ENCODE peak calls at places on chromosomes 12 and 14, in ten cellular contexts. One of them, this sample, is unnamed. For H3K4me1, the result is how much of the 10 kb centered on the place peaks cover.

GRCh38 chr12:40233741-40234367 is 9.1 kb downstream of the LRRK2 start:
- DNase-seq in vagina: no peak
- DNase-seq in stomach: no peak
- DNase-seq in GM23338: no peak
- DNase-seq in breast epithelium: no peak
- DNase-seq in endothelial cell of umbilical vein: no peak
- DNase-seq in H1: no peak
- DNase-seq in HCT116: no peak
- DNase-seq in GM12878: no peak
- DNase-seq in suprapubic skin: no peak
- DNase-seq in this sample: no peak

GRCh38 chr14:67239582-67239981 is 1.7 kb upstream of the PALS1 start:
- DNase-seq in GM23338: no peak
- DNase-seq in breast epithelium: no peak
- DNase-seq in H1: no peak
- DNase-seq in suprapubic skin: no peak
- DNase-seq in HCT116: no peak
- DNase-seq in vagina: no peak
- DNase-seq in endothelial cell of umbilical vein: no peak
- DNase-seq in GM12878: no peak
- DNase-seq in stomach: no peak
- DNase-seq in this sample: no peak

GRCh38 chr14:66174453-66174891 is 311.7 kb upstream of the CCDC196 start:
- DNase-seq in stomach: no peak
- DNase-seq in suprapubic skin: no peak
- DNase-seq in GM12878: no peak
- DNase-seq in HCT116: no peak
- DNase-seq in endothelial cell of umbilical vein: no peak
- DNase-seq in GM23338: no peak
- DNase-seq in H1: no peak
- DNase-seq in vagina: no peak
- DNase-seq in breast epithelium: no peak
- DNase-seq in this sample: no peak

GRCh38 chr14:75469606-75470237 is 41.9 kb downstream of the JDP2 start:
- DNase-seq in stomach: peak
- DNase-seq in endothelial cell of umbilical vein: no peak
- DNase-seq in HCT116: no peak
- DNase-seq in GM23338: no peak
- DNase-seq in GM12878: no peak
- DNase-seq in vagina: no peak
- DNase-seq in breast epithelium: peak
- DNase-seq in H1: no peak
- DNase-seq in suprapubic skin: peak
- DNase-seq in this sample: peak

GRCh38 chr12:54658306-54659264 is 10.4 kb upstream of the DCD start:
- DNase-seq in suprapubic skin: no peak
- DNase-seq in H1: peak
- DNase-seq in breast epithelium: no peak
- DNase-seq in GM23338: peak
- DNase-seq in stomach: peak
- DNase-seq in GM12878: no peak
- DNase-seq in HCT116: peak
- DNase-seq in vagina: no peak
- DNase-seq in endothelial cell of umbilical vein: peak
- DNase-seq in this sample: peak

GRCh38 chr12:112796067-112796466 is 4.5 kb downstream of the RPH3A start:
- DNase-seq in GM23338: peak
- DNase-seq in breast epithelium: no peak
- DNase-seq in H1: no peak
- DNase-seq in GM12878: no peak
- DNase-seq in stomach: no peak
- DNase-seq in HCT116: no peak
- DNase-seq in vagina: no peak
- DNase-seq in suprapubic skin: no peak
- DNase-seq in endothelial cell of umbilical vein: no peak
- DNase-seq in this sample: no peak

GRCh38 chr12:89824822-89825221 is 116.2 kb upstream of the ATP2B1 start:
- DNase-seq in vagina: no peak
- DNase-seq in stomach: no peak
- DNase-seq in endothelial cell of umbilical vein: no peak
- DNase-seq in GM23338: no peak
- DNase-seq in H1: no peak
- DNase-seq in GM12878: no peak
- DNase-seq in breast epithelium: no peak
- DNase-seq in HCT116: no peak
- DNase-seq in suprapubic skin: no peak
- DNase-seq in this sample: no peak

GRCh38 chr12:27226319-27226984 is 17.6 kb upstream of the STK38L start:
- DNase-seq in HCT116: no peak
- DNase-seq in breast epithelium: peak
- DNase-seq in GM12878: no peak
- DNase-seq in stomach: no peak
- DNase-seq in suprapubic skin: no peak
- DNase-seq in GM23338: no peak
- DNase-seq in vagina: no peak
- DNase-seq in H1: no peak
- DNase-seq in endothelial cell of umbilical vein: peak
- DNase-seq in this sample: no peak

GRCh38 chr14:89921346-89921745 is 33.2 kb downstream of the EFCAB11 start:
- DNase-seq in vagina: no peak
- DNase-seq in GM23338: no peak
- DNase-seq in stomach: no peak
- DNase-seq in suprapubic skin: no peak
- DNase-seq in GM12878: no peak
- DNase-seq in H1: no peak
- DNase-seq in breast epithelium: no peak
- DNase-seq in HCT116: no peak
- DNase-seq in endothelial cell of umbilical vein: no peak
- DNase-seq in this sample: no peak

GRCh38 chr14:73753887-73754880 is 40.0 kb upstream of the PNMA1 start:
- DNase-seq in GM23338: no peak
- DNase-seq in HCT116: no peak
- DNase-seq in vagina: no peak
- DNase-seq in suprapubic skin: no peak
- DNase-seq in GM12878: peak
- DNase-seq in endothelial cell of umbilical vein: peak
- DNase-seq in H1: no peak
- DNase-seq in stomach: no peak
- DNase-seq in breast epithelium: no peak
- DNase-seq in this sample: peak

GRCh38 chr12:131130311-131130911 is 176.7 kb downstream of the ADGRD1 start:
- DNase-seq in GM12878: no peak
- DNase-seq in endothelial cell of umbilical vein: no peak
- DNase-seq in GM23338: no peak
- DNase-seq in suprapubic skin: no peak
- DNase-seq in breast epithelium: no peak
- DNase-seq in H1: no peak
- DNase-seq in stomach: no peak
- DNase-seq in vagina: peak
- DNase-seq in HCT116: no peak
- DNase-seq in this sample: no peak

GRCh38 chr12:29133141-29133540 is 15.9 kb upstream of the FAR2 start:
- DNase-seq in endothelial cell of umbilical vein: no peak
- DNase-seq in GM12878: no peak
- DNase-seq in stomach: no peak
- DNase-seq in breast epithelium: no peak
- DNase-seq in vagina: no peak
- DNase-seq in HCT116: no peak
- DNase-seq in H1: no peak
- DNase-seq in suprapubic skin: no peak
- DNase-seq in GM23338: no peak
- DNase-seq in this sample: no peak

GRCh38 chr12:123062682-123063426 is 82.4 kb downstream of the ARL6IP4 start:
- DNase-seq in endothelial cell of umbilical vein: peak
- DNase-seq in HCT116: peak
- DNase-seq in H1: no peak
- DNase-seq in suprapubic skin: peak
- DNase-seq in GM23338: no peak
- DNase-seq in GM12878: no peak
- DNase-seq in vagina: no peak
- DNase-seq in stomach: peak
- DNase-seq in breast epithelium: peak
- DNase-seq in this sample: no peak

GRCh38 chr14:90487462-90487861 is 90.6 kb downstream of the CALM1 start:
- DNase-seq in H1: no peak
- DNase-seq in endothelial cell of umbilical vein: no peak
- DNase-seq in stomach: no peak
- DNase-seq in breast epithelium: no peak
- DNase-seq in vagina: peak
- DNase-seq in GM23338: no peak
- DNase-seq in suprapubic skin: no peak
- DNase-seq in GM12878: no peak
- DNase-seq in HCT116: no peak
- DNase-seq in this sample: no peak

GRCh38 chr14:85401396-85401795 is 128.5 kb upstream of the FLRT2 start:
- DNase-seq in HCT116: no peak
- DNase-seq in endothelial cell of umbilical vein: peak
- DNase-seq in suprapubic skin: no peak
- DNase-seq in breast epithelium: no peak
- DNase-seq in stomach: no peak
- DNase-seq in GM23338: no peak
- DNase-seq in H1: no peak
- DNase-seq in GM12878: no peak
- DNase-seq in vagina: no peak
- DNase-seq in this sample: no peak

DNA sequence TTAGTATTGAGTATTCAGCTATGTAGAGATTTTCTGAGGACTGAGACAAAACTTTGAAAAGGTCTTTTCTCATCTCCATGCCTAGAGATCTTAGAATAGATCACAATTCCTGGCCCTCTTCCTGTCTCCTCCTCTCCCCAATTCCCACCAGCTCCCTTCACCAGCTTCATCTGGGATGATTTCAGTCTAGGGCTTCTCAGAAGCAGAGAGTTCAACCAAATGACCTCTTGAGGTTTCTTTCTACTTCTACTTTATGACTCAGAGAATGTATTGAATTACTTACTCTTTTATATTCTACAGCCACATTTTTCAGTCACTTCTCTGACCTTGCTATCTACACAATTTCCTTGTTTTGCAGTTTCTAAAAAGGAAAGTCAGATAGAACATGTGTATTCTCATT is 19.4 kb upstream of the SNX6 start:
- DNase-seq in endothelial cell of umbilical vein: peak
- DNase-seq in H1: no peak
- DNase-seq in stomach: no peak
- DNase-seq in suprapubic skin: no peak
- DNase-seq in breast epithelium: no peak
- DNase-seq in vagina: no peak
- DNase-seq in HCT116: no peak
- DNase-seq in GM12878: no peak
- DNase-seq in GM23338: no peak
- DNase-seq in this sample: no peak
- H3K27ac ChIP-seq in endothelial cell of umbilical vein: peak
- H3K27ac ChIP-seq in H1: no peak
- H3K27ac ChIP-seq in stomach: no peak
- H3K27ac ChIP-seq in suprapubic skin: no peak
- H3K27ac ChIP-seq in breast epithelium: no peak
- H3K27ac ChIP-seq in vagina: no peak
- H3K27ac ChIP-seq in HCT116: no peak
- H3K27ac ChIP-seq in GM12878: no peak
- H3K27ac ChIP-seq in GM23338: no peak
- H3K27ac ChIP-seq in this sample: no peak

GRCh38 chr12:128418944-128419343 is 152.0 kb downstream of the TMEM132C start:
- DNase-seq in suprapubic skin: no peak
- DNase-seq in breast epithelium: no peak
- DNase-seq in H1: no peak
- DNase-seq in GM23338: no peak
- DNase-seq in endothelial cell of umbilical vein: no peak
- DNase-seq in stomach: no peak
- DNase-seq in GM12878: no peak
- DNase-seq in HCT116: no peak
- DNase-seq in vagina: no peak
- DNase-seq in this sample: no peak
- H3K4me1 ChIP-seq in suprapubic skin: under half
- H3K4me1 ChIP-seq in breast epithelium: under half
- H3K4me1 ChIP-seq in H1: under half
- H3K4me1 ChIP-seq in GM23338: under half
- H3K4me1 ChIP-seq in endothelial cell of umbilical vein: under half
- H3K4me1 ChIP-seq in stomach: under half
- H3K4me1 ChIP-seq in GM12878: under half
- H3K4me1 ChIP-seq in HCT116: under half
- H3K4me1 ChIP-seq in vagina: under half
- H3K4me1 ChIP-seq in this sample: under half

DNA sequence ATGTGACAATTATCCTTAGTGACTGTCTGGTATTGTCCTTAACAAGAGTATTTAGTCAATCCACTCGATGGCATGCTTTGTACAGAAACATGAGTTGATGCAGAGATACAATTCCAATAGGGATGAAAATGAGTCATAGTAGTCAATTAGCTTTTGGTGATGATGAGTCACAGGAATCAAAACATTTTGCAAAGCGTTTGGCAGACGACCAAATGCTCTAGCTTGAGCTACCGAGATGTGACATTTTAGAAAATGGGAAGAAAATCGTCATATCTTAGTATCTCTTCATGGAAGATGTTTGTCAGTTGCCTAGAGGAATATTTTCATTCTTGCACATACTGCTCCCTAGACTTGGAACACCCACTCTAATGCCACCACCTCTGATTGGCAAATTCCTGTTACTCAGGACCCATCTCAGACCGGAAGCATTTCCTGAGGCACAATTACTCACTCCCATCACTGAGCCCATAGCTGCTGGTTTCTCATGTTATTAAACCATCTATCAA is 95.0 kb downstream of the LMNTD1 start:
- DNase-seq in breast epithelium: no peak
- DNase-seq in stomach: no peak
- DNase-seq in vagina: no peak
- DNase-seq in suprapubic skin: no peak
- DNase-seq in GM23338: no peak
- DNase-seq in H1: no peak
- DNase-seq in HCT116: peak
- DNase-seq in endothelial cell of umbilical vein: peak
- DNase-seq in GM12878: no peak
- DNase-seq in this sample: no peak
- TF ChIP-seq POLR2AphosphoS5 in breast epithelium: no peak
- TF ChIP-seq POLR2AphosphoS5 in stomach: peak
- TF ChIP-seq POLR2AphosphoS5 in vagina: no peak
- TF ChIP-seq POLR2AphosphoS5 in suprapubic skin: no peak
- TF ChIP-seq POLR2AphosphoS5 in GM23338: no peak
- TF ChIP-seq POLR2AphosphoS5 in H1: no peak
- TF ChIP-seq POLR2AphosphoS5 in HCT116: peak
- TF ChIP-seq POLR2AphosphoS5 in endothelial cell of umbilical vein: peak
- TF ChIP-seq POLR2AphosphoS5 in GM12878: no peak
- TF ChIP-seq POLR2AphosphoS5 in this sample: no peak

DNA sequence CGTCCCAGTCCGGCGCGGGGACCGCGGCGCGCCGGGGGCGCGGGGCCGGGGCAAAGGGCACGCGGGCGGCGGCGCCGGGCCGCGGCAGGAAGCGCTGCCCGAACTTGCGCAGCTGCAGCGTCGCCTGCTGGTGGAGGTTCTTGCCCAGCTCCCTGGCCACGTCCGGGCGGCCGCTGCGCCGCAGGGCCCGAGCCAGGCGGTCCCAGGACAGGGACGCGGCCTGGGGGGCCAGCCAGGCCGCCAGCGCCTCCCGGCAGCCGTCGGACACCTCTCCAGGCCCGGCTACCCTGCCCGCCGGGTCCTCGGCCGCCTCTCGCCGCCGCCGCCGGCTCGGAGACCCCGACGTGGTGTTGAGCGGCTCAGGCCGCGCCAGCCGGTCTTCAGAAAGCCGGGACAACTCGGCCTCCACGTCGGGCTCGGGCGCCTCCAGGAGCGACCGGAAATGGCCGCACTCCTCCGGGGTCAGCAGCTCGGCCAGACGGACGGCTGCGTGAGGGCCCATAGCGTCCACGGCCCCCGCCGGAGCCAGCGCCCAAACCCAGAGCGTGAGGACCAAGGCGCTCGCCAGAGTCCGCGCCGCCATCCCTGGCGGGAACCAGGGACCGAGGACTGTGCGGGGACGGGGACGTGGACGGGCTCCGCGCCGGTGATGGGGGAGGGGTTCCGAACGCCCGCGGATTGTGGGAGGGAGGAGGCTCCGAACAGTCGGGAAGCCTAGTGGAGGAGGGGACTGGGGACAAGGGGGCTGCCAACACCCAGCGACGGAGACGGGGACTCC is 34.0 kb downstream of the FIGNL2 start:
- DNase-seq in breast epithelium: no peak
- DNase-seq in stomach: peak
- DNase-seq in vagina: no peak
- DNase-seq in endothelial cell of umbilical vein: peak
- DNase-seq in GM12878: no peak
- DNase-seq in HCT116: no peak
- DNase-seq in GM23338: peak
- DNase-seq in suprapubic skin: peak
- DNase-seq in H1: peak
- DNase-seq in this sample: peak
- H3K27ac ChIP-seq in breast epithelium: peak
- H3K27ac ChIP-seq in stomach: peak
- H3K27ac ChIP-seq in vagina: peak
- H3K27ac ChIP-seq in endothelial cell of umbilical vein: peak
- H3K27ac ChIP-seq in GM12878: no peak
- H3K27ac ChIP-seq in HCT116: peak
- H3K27ac ChIP-seq in GM23338: no peak
- H3K27ac ChIP-seq in suprapubic skin: peak
- H3K27ac ChIP-seq in H1: no peak
- H3K27ac ChIP-seq in this sample: peak